ENCODE peak calls at places on chromosome 5, in five cellular contexts. M is fibroblast of pulmonary artery, Y is heart right ventricle, Z is fibroblast of mammary gland, L is GM06990. N is an unnamed sample.

GRCh38 chr5:2725957-2726356 is 25.5 kb downstream of the IRX2 start:
- DNase-seq in M (no peak), Y (no peak), Z (no peak), L (no peak), N (no peak)

GRCh38 chr5:1504617-1505016 is 19.1 kb downstream of the LPCAT1 start:
- DNase-seq in Z (no peak), M (no peak), Y (no peak), L (no peak), N (no peak)

GRCh38 chr5:32261198-32261597 is 51.5 kb downstream of the MTMR12 start:
- DNase-seq in Z (no peak), M (peak), L (peak), Y (no peak), N (peak)

GRCh38 chr5:125559296-125559695 is 812.9 kb upstream of the ZNF608 start:
- DNase-seq in Z (peak), M (peak), L (no peak), Y (no peak), N (peak)

GRCh38 chr5:14928661-14929060 is 57.1 kb upstream of the ANKH start:
- DNase-seq in Y (no peak), Z (peak), L (no peak), M (no peak), N (peak)

GRCh38 chr5:78602400-78602799 is 46.2 kb downstream of the LHFPL2 start:
- DNase-seq in Z (no peak), L (no peak), Y (no peak), M (no peak), N (no peak)

GRCh38 chr5:77923666-77924065 is 147.5 kb upstream of the TBCA start:
- DNase-seq in M (no peak), Y (no peak), Z (no peak), L (no peak), N (no peak)

GRCh38 chr5:152622628-152623027 is 217.5 kb upstream of the NMUR2 start:
- DNase-seq in M (no peak), Y (no peak), L (no peak), Z (no peak), N (no peak)

GRCh38 chr5:95861858-95862561 is 39.5 kb upstream of the GLRX start:
- DNase-seq in L (no peak), Y (no peak), Z (peak), M (peak), N (peak)

GRCh38 chr5:154276932-154277331 is 86.4 kb downstream of the GALNT10 start:
- DNase-seq in M (peak), L (no peak), Y (peak), Z (peak), N (peak)

GRCh38 chr5:147384346-147385193 is 125.3 kb downstream of the DPYSL3 start:
- DNase-seq in Y (no peak), L (no peak), M (no peak), Z (no peak), N (no peak)

GRCh38 chr5:53429706-53430105 is 50.7 kb upstream of the FST start:
- DNase-seq in Y (no peak), Z (peak), L (no peak), M (no peak), N (no peak)

GRCh38 chr5:173880306-173880985 is 7.7 kb upstream of the CPEB4 start:
- DNase-seq in M (peak), Y (no peak), L (no peak), Z (peak), N (peak)

GRCh38 chr5:96721351-96721970 is 59.3 kb downstream of the CAST start:
- DNase-seq in Z (peak), Y (no peak), L (no peak), M (peak), N (peak)

GRCh38 chr5:141475625-141476131 is at the start of gene PCDHGC3:
- DNase-seq in Y (peak), Z (peak), M (peak), L (peak), N (peak)

GRCh38 chr5:16600397-16600796 is 16.4 kb downstream of the RETREG1 start:
- DNase-seq in L (no peak), Y (peak), Z (peak), M (peak), N (peak)

GRCh38 chr5:145500712-145501111 is 334.4 kb downstream of the PRELID2 start:
- DNase-seq in M (no peak), L (no peak), Z (no peak), Y (no peak), N (no peak)

GRCh38 chr5:137876101-137876500 is 8.4 kb downstream of the MYOT start:
- DNase-seq in Y (no peak), M (no peak), L (no peak), Z (no peak), N (no peak)

GRCh38 chr5:137867664-137868063 is at the start of gene MYOT:
- DNase-seq in L (no peak), M (no peak), Z (no peak), Y (no peak), N (no peak)

GRCh38 chr5:137870647-137871339 is 3.1 kb downstream of the MYOT start:
- DNase-seq in M (no peak), Y (no peak), Z (no peak), L (no peak), N (no peak)

GRCh38 chr5:137871571-137871970 is 3.9 kb downstream of the MYOT start:
- DNase-seq in L (no peak), M (no peak), Y (no peak), Z (no peak), N (no peak)

DNA sequence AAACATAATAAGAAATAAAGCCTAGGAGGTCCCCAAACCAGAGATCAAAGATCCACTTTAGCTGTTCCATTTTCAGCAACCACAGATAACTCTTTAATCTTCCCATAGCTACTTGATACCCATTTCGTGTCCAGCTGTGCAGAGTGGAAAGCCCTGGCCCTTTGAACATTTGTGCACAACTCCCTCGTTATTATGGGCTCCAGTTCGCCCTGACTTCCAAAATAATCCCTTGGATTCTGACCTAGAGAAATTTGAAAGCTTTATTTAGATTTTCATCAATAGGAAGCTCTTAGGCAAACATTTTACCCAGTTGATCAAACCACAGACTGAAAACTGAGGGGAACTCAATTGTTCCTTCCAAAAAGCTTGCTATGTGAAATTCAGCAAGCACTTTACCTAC is 4.8 kb downstream of the MYOT start:
- DNase-seq in Z (no peak), M (no peak), L (no peak), Y (no peak), N (no peak)
- H3K4me3 ChIP-seq in Z (no peak), M (no peak), L (no peak), Y (no peak), N (no peak)

DNA sequence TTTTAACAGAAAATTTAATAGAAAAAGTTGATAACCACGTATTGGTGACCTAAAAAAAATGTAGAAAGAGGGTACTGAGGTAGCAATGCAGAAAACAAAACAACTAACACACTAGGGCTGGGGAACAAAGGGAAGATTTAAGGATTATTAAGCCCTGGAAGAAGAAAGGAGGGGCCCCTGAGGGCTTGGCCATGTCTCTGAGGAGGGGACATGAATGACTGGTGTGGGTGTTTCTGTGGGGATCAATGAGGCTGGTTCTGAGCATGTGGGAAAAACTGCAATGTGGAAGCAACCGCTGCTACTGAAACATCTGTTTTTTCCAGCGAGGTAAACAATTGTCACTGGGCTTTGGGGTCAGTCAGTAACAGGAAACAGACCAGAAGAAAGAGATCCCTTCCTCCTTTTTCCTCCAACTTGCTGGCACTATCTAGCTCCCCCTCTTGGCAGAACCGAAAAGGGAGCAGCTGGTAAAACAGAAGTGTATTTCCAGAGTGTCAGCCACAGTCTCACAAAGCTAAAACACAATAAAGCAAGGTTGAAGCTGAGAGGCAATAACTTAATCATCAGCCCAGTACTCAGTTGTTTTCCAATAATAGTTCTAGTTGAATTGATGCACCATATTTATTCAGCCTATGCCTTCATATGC is 48.3 kb downstream of the ATPSCKMT start:
- DNase-seq in L (no peak), Z (peak), Y (no peak), M (peak), N (peak)
- TF ChIP-seq CTCF in L (peak), Z (peak), Y (no peak), M (peak), N (peak)

GRCh38 chr5:56698463-56699381 is 116.6 kb upstream of the MAP3K1 start:
- DNase-seq in L (no peak), Z (no peak), M (no peak), Y (no peak), N (no peak)
- H3K4me3 ChIP-seq in L (no peak), Z (no peak), M (no peak), Y (no peak), N (no peak)

GRCh38 chr5:140147460-140147859 is 21.7 kb downstream of the IGIP start:
- DNase-seq in M (no peak), Z (no peak), L (no peak), Y (no peak), N (no peak)

GRCh38 chr5:140143521-140144258 is 18.0 kb downstream of the IGIP start:
- DNase-seq in L (no peak), Y (no peak), M (no peak), Z (no peak), N (no peak)

GRCh38 chr5:140145223-140145622 is 19.5 kb downstream of the IGIP start:
- DNase-seq in Z (no peak), L (no peak), Y (no peak), M (no peak), N (no peak)

GRCh38 chr5:140146523-140146842 is 20.7 kb downstream of the IGIP start:
- DNase-seq in Y (no peak), L (no peak), M (no peak), Z (no peak), N (no peak)

GRCh38 chr5:140145818-140146522 is 20.2 kb downstream of the IGIP start:
- DNase-seq in Z (peak), M (peak), Y (peak), L (peak), N (peak)
- TF ChIP-seq CTCF in Z (no peak), M (peak), Y (peak), L (peak), N (peak)